ENCODE peak calls at places on chromosome 20, in six cellular contexts. One of them, this sample, is unnamed.

GRCh38 chr20:1437222-1437904 is 29.3 kb downstream of the NSFL1C start:
- DNase-seq in Caki2: peak; percentile 40
- DNase-seq in T-helper 2 cell treated with Interferon-gamma antibody and Interleukin-4, amounts not matched to agents 5 μg/mL and 100 μg/mL, for 36 hours: peak; percentile 66
- DNase-seq in GF-D8: peak; percentile 33
- DNase-seq in brain microvascular endothelial cell: peak; percentile 55
- DNase-seq in mucosa of gallbladder: peak; percentile 72
- DNase-seq in this sample: peak; percentile 54

GRCh38 chr20:48626226-48626937 is 201.4 kb downstream of the PREX1 start:
- DNase-seq in T-helper 2 cell treated with Interferon-gamma antibody and Interleukin-4, amounts not matched to agents 5 μg/mL and 100 μg/mL, for 36 hours: no peak
- DNase-seq in brain microvascular endothelial cell: no peak
- DNase-seq in Caki2: no peak
- DNase-seq in mucosa of gallbladder: no peak
- DNase-seq in GF-D8: peak; percentile 89
- DNase-seq in this sample: peak; percentile 38

GRCh38 chr20:44389871-44390270 is 34.4 kb downstream of the HNF4A start:
- DNase-seq in brain microvascular endothelial cell: no peak
- DNase-seq in T-helper 2 cell treated with Interferon-gamma antibody and Interleukin-4, amounts not matched to agents 5 μg/mL and 100 μg/mL, for 36 hours: no peak
- DNase-seq in GF-D8: no peak
- DNase-seq in mucosa of gallbladder: no peak
- DNase-seq in Caki2: no peak
- DNase-seq in this sample: no peak

GRCh38 chr20:42740191-42740870 is 449.4 kb downstream of the PTPRT start:
- DNase-seq in mucosa of gallbladder: no peak
- DNase-seq in T-helper 2 cell treated with Interferon-gamma antibody and Interleukin-4, amounts not matched to agents 5 μg/mL and 100 μg/mL, for 36 hours: no peak
- DNase-seq in brain microvascular endothelial cell: no peak
- DNase-seq in GF-D8: no peak
- DNase-seq in Caki2: no peak
- DNase-seq in this sample: no peak

GRCh38 chr20:17857639-17858449 is 110.8 kb downstream of the SNX5 start:
- DNase-seq in brain microvascular endothelial cell: no peak
- DNase-seq in T-helper 2 cell treated with Interferon-gamma antibody and Interleukin-4, amounts not matched to agents 5 μg/mL and 100 μg/mL, for 36 hours: no peak
- DNase-seq in Caki2: no peak
- DNase-seq in GF-D8: no peak
- DNase-seq in mucosa of gallbladder: no peak
- DNase-seq in this sample: no peak

GRCh38 chr20:50034567-50035170 is 51.9 kb downstream of the SNAI1 start:
- DNase-seq in T-helper 2 cell treated with Interferon-gamma antibody and Interleukin-4, amounts not matched to agents 5 μg/mL and 100 μg/mL, for 36 hours: no peak
- DNase-seq in GF-D8: no peak
- DNase-seq in brain microvascular endothelial cell: no peak
- DNase-seq in Caki2: peak; percentile 93
- DNase-seq in mucosa of gallbladder: no peak
- DNase-seq in this sample: no peak

GRCh38 chr20:38825901-38826625 is 20.6 kb downstream of the PPP1R16B start:
- DNase-seq in GF-D8: peak; percentile 26
- DNase-seq in brain microvascular endothelial cell: peak; percentile 73
- DNase-seq in Caki2: peak; percentile 61
- DNase-seq in T-helper 2 cell treated with Interferon-gamma antibody and Interleukin-4, amounts not matched to agents 5 μg/mL and 100 μg/mL, for 36 hours: no peak
- DNase-seq in mucosa of gallbladder: no peak
- DNase-seq in this sample: no peak

GRCh38 chr20:46939031-46939430 is 44.4 kb downstream of the EYA2 start:
- DNase-seq in brain microvascular endothelial cell: no peak
- DNase-seq in GF-D8: no peak
- DNase-seq in Caki2: peak; percentile 26
- DNase-seq in T-helper 2 cell treated with Interferon-gamma antibody and Interleukin-4, amounts not matched to agents 5 μg/mL and 100 μg/mL, for 36 hours: no peak
- DNase-seq in mucosa of gallbladder: no peak
- DNase-seq in this sample: peak; percentile 36

GRCh38 chr20:44138859-44139258 is 48.1 kb downstream of the JPH2 start:
- DNase-seq in T-helper 2 cell treated with Interferon-gamma antibody and Interleukin-4, amounts not matched to agents 5 μg/mL and 100 μg/mL, for 36 hours: no peak
- DNase-seq in GF-D8: no peak
- DNase-seq in mucosa of gallbladder: no peak
- DNase-seq in Caki2: no peak
- DNase-seq in brain microvascular endothelial cell: no peak
- DNase-seq in this sample: peak; percentile 46

GRCh38 chr20:58464838-58465237 is 50.4 kb downstream of the APCDD1L start:
- DNase-seq in brain microvascular endothelial cell: no peak
- DNase-seq in mucosa of gallbladder: no peak
- DNase-seq in T-helper 2 cell treated with Interferon-gamma antibody and Interleukin-4, amounts not matched to agents 5 μg/mL and 100 μg/mL, for 36 hours: no peak
- DNase-seq in GF-D8: no peak
- DNase-seq in Caki2: no peak
- DNase-seq in this sample: no peak

GRCh38 chr20:18663932-18664331 is 76.1 kb downstream of the DTD1 start:
- DNase-seq in mucosa of gallbladder: no peak
- DNase-seq in Caki2: peak; percentile 60
- DNase-seq in brain microvascular endothelial cell: no peak
- DNase-seq in GF-D8: no peak
- DNase-seq in T-helper 2 cell treated with Interferon-gamma antibody and Interleukin-4, amounts not matched to agents 5 μg/mL and 100 μg/mL, for 36 hours: no peak
- DNase-seq in this sample: no peak

GRCh38 chr20:3282271-3283221 is 43.6 kb upstream of the SLC4A11 start:
- DNase-seq in brain microvascular endothelial cell: no peak
- DNase-seq in GF-D8: no peak
- DNase-seq in Caki2: no peak
- DNase-seq in T-helper 2 cell treated with Interferon-gamma antibody and Interleukin-4, amounts not matched to agents 5 μg/mL and 100 μg/mL, for 36 hours: no peak
- DNase-seq in mucosa of gallbladder: no peak
- DNase-seq in this sample: no peak

GRCh38 chr20:4720977-4721349 is 746 bp upstream of the PRND start:
- DNase-seq in T-helper 2 cell treated with Interferon-gamma antibody and Interleukin-4, amounts not matched to agents 5 μg/mL and 100 μg/mL, for 36 hours: no peak
- DNase-seq in mucosa of gallbladder: no peak
- DNase-seq in GF-D8: no peak
- DNase-seq in brain microvascular endothelial cell: no peak
- DNase-seq in Caki2: no peak
- DNase-seq in this sample: no peak

GRCh38 chr20:19928379-19929360 is 88.5 kb upstream of the NAA20 start:
- DNase-seq in GF-D8: no peak
- DNase-seq in Caki2: no peak
- DNase-seq in mucosa of gallbladder: peak; percentile 34
- DNase-seq in T-helper 2 cell treated with Interferon-gamma antibody and Interleukin-4, amounts not matched to agents 5 μg/mL and 100 μg/mL, for 36 hours: no peak
- DNase-seq in brain microvascular endothelial cell: no peak
- DNase-seq in this sample: no peak

GRCh38 chr20:40197744-40198143 is 491.3 kb downstream of the MAFB start:
- DNase-seq in Caki2: no peak
- DNase-seq in brain microvascular endothelial cell: peak; percentile 24
- DNase-seq in T-helper 2 cell treated with Interferon-gamma antibody and Interleukin-4, amounts not matched to agents 5 μg/mL and 100 μg/mL, for 36 hours: no peak
- DNase-seq in GF-D8: no peak
- DNase-seq in mucosa of gallbladder: no peak
- DNase-seq in this sample: no peak

GRCh38 chr20:25984933-25985332 is 288.3 kb upstream of the ZNF337 start:
- DNase-seq in Caki2: no peak
- DNase-seq in mucosa of gallbladder: peak; percentile 46
- DNase-seq in T-helper 2 cell treated with Interferon-gamma antibody and Interleukin-4, amounts not matched to agents 5 μg/mL and 100 μg/mL, for 36 hours: no peak
- DNase-seq in brain microvascular endothelial cell: no peak
- DNase-seq in GF-D8: no peak
- DNase-seq in this sample: peak; percentile 75

GRCh38 chr20:50328161-50328979 is 137.7 kb downstream of the CEBPB start:
- DNase-seq in T-helper 2 cell treated with Interferon-gamma antibody and Interleukin-4, amounts not matched to agents 5 μg/mL and 100 μg/mL, for 36 hours: no peak
- DNase-seq in mucosa of gallbladder: no peak
- DNase-seq in brain microvascular endothelial cell: no peak
- DNase-seq in GF-D8: no peak
- DNase-seq in Caki2: no peak
- DNase-seq in this sample: no peak

This sample was measured in hepatic stellate cell.